ENCODE peak calls at places on chromosomes 3 and 15, in ten cellular contexts. M, E, S, P, V, G, J, Z, F and N are unnamed samples.

GRCh38 chr3:29695201-29695904 is 414.5 kb downstream of the RBMS3 start:
- DNase-seq in M (no peak), E (no peak), S (no peak), P (no peak), V (no peak), G (no peak), J (no peak), Z (no peak), F (no peak), N (no peak)

GRCh38 chr3:29333520-29333919 is 52.6 kb downstream of the RBMS3 start:
- DNase-seq in M (no peak), E (no peak), S (no peak), P (no peak), V (no peak), G (no peak), J (no peak), Z (no peak), F (no peak), N (no peak)

GRCh38 chr3:164208026-164208425 is 870.3 kb downstream of the SI start:
- DNase-seq in M (peak; percentile 14), E (no peak), S (no peak), P (no peak), V (no peak), G (no peak), J (no peak), Z (no peak), F (no peak), N (no peak)

GRCh38 chr3:186825294-186825821 is 17.2 kb upstream of the ADIPOQ start:
- DNase-seq in M (peak; percentile 84), E (no peak), S (no peak), P (no peak), V (no peak), G (no peak), J (no peak), Z (peak; percentile 61), F (peak; percentile 50), N (no peak)

GRCh38 chr15:48644827-48645557 is 517 bp downstream of the FBN1 start:
- DNase-seq in M (peak; percentile 84), E (no peak), S (peak; percentile 73), P (no peak), V (peak; percentile 1), G (peak; percentile 44), J (no peak), Z (peak; percentile 77), F (peak; percentile 57), N (no peak)

GRCh38 chr15:43968551-43968950 is 141.7 kb downstream of the WDR76 start:
- DNase-seq in M (no peak), E (no peak), S (no peak), P (no peak), V (no peak), G (no peak), J (no peak), Z (no peak), F (no peak), N (no peak)

GRCh38 chr3:99666201-99666600 is 27.8 kb downstream of the COL8A1 start:
- DNase-seq in M (no peak), E (no peak), S (no peak), P (no peak), V (no peak), G (no peak), J (no peak), Z (no peak), F (no peak), N (no peak)

GRCh38 chr3:177529071-177529550 is 331.8 kb upstream of the TBL1XR1 start:
- DNase-seq in M (no peak), E (no peak), S (no peak), P (no peak), V (no peak), G (no peak), J (no peak), Z (no peak), F (no peak), N (no peak)

GRCh38 chr15:88312941-88313579 is 56.5 kb upstream of the NTRK3 start:
- DNase-seq in M (no peak), E (no peak), S (no peak), P (no peak), V (no peak), G (no peak), J (no peak), Z (no peak), F (no peak), N (no peak)

GRCh38 chr3:15754047-15754446 is 43.7 kb downstream of the ANKRD28 start:
- DNase-seq in M (no peak), E (no peak), S (no peak), P (no peak), V (no peak), G (no peak), J (no peak), Z (no peak), F (no peak), N (no peak)

GRCh38 chr3:156619376-156619775 is 55.0 kb upstream of the TIPARP start:
- DNase-seq in M (no peak), E (no peak), S (no peak), P (no peak), V (no peak), G (no peak), J (no peak), Z (no peak), F (no peak), N (no peak)

GRCh38 chr3:126431103-126431534 is 36.4 kb downstream of the CFAP100 start:
- DNase-seq in M (no peak), E (no peak), S (no peak), P (peak; percentile 8), V (no peak), G (no peak), J (no peak), Z (no peak), F (no peak), N (peak; percentile 16)

GRCh38 chr15:70690491-70691281 is 72.7 kb downstream of the UACA start:
- DNase-seq in M (no peak), E (no peak), S (no peak), P (no peak), V (no peak), G (no peak), J (no peak), Z (no peak), F (no peak), N (no peak)

DNA sequence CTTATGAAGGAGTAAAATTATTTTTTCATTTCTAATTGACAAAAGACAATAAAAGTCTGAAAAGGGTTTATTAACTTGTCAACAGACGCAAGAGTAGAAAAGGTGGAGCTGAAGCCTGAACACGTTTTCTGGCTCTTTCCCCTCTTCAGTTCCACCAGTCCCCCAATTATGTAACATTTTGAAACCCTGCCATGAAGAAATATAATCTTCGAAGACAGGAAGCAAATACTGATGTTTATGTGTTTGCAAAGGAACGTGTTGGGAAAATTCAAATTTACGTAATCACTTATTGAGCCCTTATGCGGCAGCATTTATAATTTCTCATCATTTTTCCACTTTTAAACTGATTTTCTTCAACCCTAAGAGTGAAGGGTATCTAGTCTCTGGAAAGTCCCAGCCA is 767 bp downstream of the AP3S2 start:
- DNase-seq in M (no peak), E (no peak), S (no peak), P (no peak), V (no peak), G (no peak), J (no peak), Z (no peak), F (no peak), N (no peak)
- H3K4me3 ChIP-seq in M (peak overlapping the region; percentile 99), E (peak overlapping the region; percentile 82), S (peak overlapping the region; percentile 80), P (peak overlapping the region; percentile 85), V (peak overlapping the region; percentile 86), G (peak overlapping the region; percentile 74), J (peak overlapping the region; percentile 86), Z (peak overlapping the region; percentile 52), F (peak overlapping the region; percentile 97), N (peak overlapping the region; percentile 98)

DNA sequence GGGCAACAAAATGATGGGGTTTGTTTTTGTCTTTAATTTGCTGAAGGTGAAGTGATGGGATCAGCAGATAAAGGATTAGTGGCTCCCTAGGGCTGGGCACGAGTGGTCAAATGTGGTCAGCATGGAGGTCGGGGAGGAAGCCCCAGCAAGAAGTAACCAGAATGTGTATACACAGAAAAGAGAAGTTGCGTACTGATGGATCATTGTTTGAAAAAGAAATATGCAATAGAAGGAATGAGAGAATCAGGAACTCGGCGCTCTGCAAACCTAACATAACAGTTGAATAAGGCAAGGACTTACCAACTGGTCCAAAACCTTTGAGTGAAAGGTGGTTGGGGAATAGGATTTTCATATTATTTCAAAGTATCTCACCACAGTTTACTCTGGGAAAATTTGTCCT is 1.5 kb downstream of the TMOD2 start:
- DNase-seq in M (no peak), E (no peak), S (no peak), P (no peak), V (no peak), G (no peak), J (no peak), Z (no peak), F (no peak), N (no peak)
- H3K27me3 ChIP-seq in M (peaks cover 13% of the 10 kb centered on the region), E (no peaks in the 10 kb centered on the region), S (no peaks in the 10 kb centered on the region), P (no peaks in the 10 kb centered on the region), V (no peaks in the 10 kb centered on the region), G (peaks cover 24% of the 10 kb centered on the region), J (no peaks in the 10 kb centered on the region), Z (no peaks in the 10 kb centered on the region), F (no peaks in the 10 kb centered on the region), N (no peaks in the 10 kb centered on the region)

GRCh38 chr3:33426630-33427341 is 13.4 kb downstream of the UBP1 start:
- DNase-seq in M (no peak), E (no peak), S (no peak), P (no peak), V (no peak), G (no peak), J (no peak), Z (no peak), F (no peak), N (no peak)
- H3K4me3 ChIP-seq in M (no peak overlapping the region), E (no peak overlapping the region), S (no peak overlapping the region), P (no peak overlapping the region), V (no peak overlapping the region), G (no peak overlapping the region), J (no peak overlapping the region), Z (no peak overlapping the region), F (no peak overlapping the region), N (no peak overlapping the region)

GRCh38 chr3:158098834-158099424 is 7.3 kb downstream of the SHOX2 start:
- DNase-seq in M (no peak), E (no peak), S (no peak), P (no peak), V (no peak), G (no peak), J (no peak), Z (no peak), F (no peak), N (no peak)

GRCh38 chr3:158097571-158098553 is 8.4 kb downstream of the SHOX2 start:
- DNase-seq in M (peak; percentile 93), E (no peak), S (peak; percentile 87), P (peak; percentile 83), V (peak; percentile 72), G (peak; percentile 78), J (peak; percentile 59), Z (peak; percentile 50), F (peak; percentile 82), N (no peak)

GRCh38 chr3:158095302-158095997 is 10.8 kb downstream of the SHOX2 start:
- DNase-seq in M (peak; percentile 46), E (no peak), S (no peak), P (no peak), V (no peak), G (no peak), J (no peak), Z (no peak), F (no peak), N (no peak)

GRCh38 chr3:158094917-158095301 is 11.3 kb downstream of the SHOX2 start:
- DNase-seq in M (peak; percentile 27), E (no peak), S (no peak), P (no peak), V (no peak), G (no peak), J (no peak), Z (no peak), F (no peak), N (no peak)

GRCh38 chr3:158097141-158097540 is 9.1 kb downstream of the SHOX2 start:
- DNase-seq in M (no peak), E (no peak), S (no peak), P (no peak), V (no peak), G (no peak), J (no peak), Z (no peak), F (no peak), N (no peak)
- H3K27me3 ChIP-seq in M (peaks cover 51% of the 10 kb centered on the region), E (peaks cover 98% of the 10 kb centered on the region), S (peaks cover 97% of the 10 kb centered on the region), P (peaks cover 32% of the 10 kb centered on the region), V (peaks cover 68% of the 10 kb centered on the region), G (peaks cover 100% of the 10 kb centered on the region), J (peaks cover 47% of the 10 kb centered on the region), Z (peaks cover 3% of the 10 kb centered on the region), F (peaks cover 98% of the 10 kb centered on the region), N (peaks cover 51% of the 10 kb centered on the region)